ENCODE peak calls at places on chromosomes 1 and 21, in eight cellular contexts. D, Q, V, R, K, S, Z and B are unnamed samples.

GRCh38 chr1:46370214-46370633 is 23.9 kb upstream of the FAAH start:
- DNase-seq in D (no peak), Q (no peak), V (no peak), R (no peak), K (no peak), S (no peak), Z (no peak), B (no peak)

GRCh38 chr1:99969260-99969728 is 502 bp upstream of the SLC35A3 start:
- DNase-seq in D (no peak), Q (no peak), V (no peak), R (no peak), K (no peak), S (no peak), Z (peak; percentile 11), B (no peak)

GRCh38 chr1:204842892-204843291 is 27.8 kb upstream of the NFASC start:
- DNase-seq in D (no peak), Q (no peak), V (no peak), R (no peak), K (peak; percentile 74), S (no peak), Z (peak; percentile 77), B (no peak)

GRCh38 chr1:211518330-211519289 is 26.6 kb upstream of the RD3 start:
- DNase-seq in D (no peak), Q (no peak), V (no peak), R (no peak), K (no peak), S (no peak), Z (no peak), B (no peak)

GRCh38 chr1:203288351-203288894 is 16.9 kb upstream of the BTG2 start:
- DNase-seq in D (no peak), Q (no peak), V (no peak), R (no peak), K (no peak), S (no peak), Z (peak; percentile 46), B (no peak)

GRCh38 chr1:109876617-109877319 is 33.9 kb upstream of the CSF1 start:
- DNase-seq in D (no peak), Q (no peak), V (no peak), R (no peak), K (no peak), S (no peak), Z (peak; percentile 48), B (no peak)

GRCh38 chr1:163583782-163584181 is 262.0 kb downstream of the NUF2 start:
- DNase-seq in D (no peak), Q (no peak), V (no peak), R (no peak), K (no peak), S (no peak), Z (no peak), B (no peak)

GRCh38 chr1:116415699-116416533 is 42.9 kb downstream of the ATP1A1 start:
- DNase-seq in D (no peak), Q (peak; percentile 60), V (peak; percentile 28), R (no peak), K (peak; percentile 15), S (no peak), Z (no peak), B (no peak)

DNA sequence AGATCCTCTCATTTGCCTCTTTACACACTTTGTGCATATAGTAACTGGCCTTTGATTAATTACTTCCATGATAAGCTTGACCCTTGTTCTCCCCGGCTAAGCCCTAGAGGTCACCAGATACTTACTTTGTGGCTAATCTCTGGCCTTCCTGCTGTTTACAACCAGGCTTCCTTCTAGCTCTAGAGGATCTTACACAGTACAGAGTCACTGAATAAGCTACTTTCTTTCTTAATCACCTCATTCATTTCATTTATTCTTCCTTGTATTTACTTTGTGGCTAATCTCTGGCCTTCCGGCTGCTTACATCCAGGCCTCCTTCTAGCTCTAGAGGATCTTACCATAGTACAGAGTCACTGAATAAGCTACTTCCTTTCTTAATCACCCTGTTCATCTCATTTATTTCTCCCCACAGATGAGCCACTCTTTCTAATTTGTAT is 144.3 kb upstream of the C1orf21 start:
- DNase-seq in D (peak; percentile 29), Q (no peak), V (no peak), R (no peak), K (no peak), S (no peak), Z (peak; percentile 38), B (no peak)
- TF ChIP-seq CTCF in D (no peak), Q (peak; percentile 39), V (no peak), R (peak; percentile 30), K (no peak), S (no peak), Z (peak; percentile 37), B (peak; percentile 49)

GRCh38 chr1:223006794-223007193 is 136.3 kb downstream of the TLR5 start:
- DNase-seq in D (no peak), Q (no peak), V (no peak), R (no peak), K (no peak), S (no peak), Z (no peak), B (no peak)

GRCh38 chr1:223003549-223003948 is 139.5 kb downstream of the TLR5 start:
- DNase-seq in D (no peak), Q (no peak), V (no peak), R (no peak), K (no peak), S (no peak), Z (no peak), B (no peak)

GRCh38 chr1:223000549-223001135 is 142.4 kb downstream of the TLR5 start:
- DNase-seq in D (no peak), Q (no peak), V (no peak), R (no peak), K (no peak), S (no peak), Z (peak; percentile 37), B (no peak)

GRCh38 chr1:223007250-223007649 is 135.8 kb downstream of the TLR5 start:
- DNase-seq in D (no peak), Q (no peak), V (no peak), R (no peak), K (no peak), S (no peak), Z (no peak), B (no peak)

DNA sequence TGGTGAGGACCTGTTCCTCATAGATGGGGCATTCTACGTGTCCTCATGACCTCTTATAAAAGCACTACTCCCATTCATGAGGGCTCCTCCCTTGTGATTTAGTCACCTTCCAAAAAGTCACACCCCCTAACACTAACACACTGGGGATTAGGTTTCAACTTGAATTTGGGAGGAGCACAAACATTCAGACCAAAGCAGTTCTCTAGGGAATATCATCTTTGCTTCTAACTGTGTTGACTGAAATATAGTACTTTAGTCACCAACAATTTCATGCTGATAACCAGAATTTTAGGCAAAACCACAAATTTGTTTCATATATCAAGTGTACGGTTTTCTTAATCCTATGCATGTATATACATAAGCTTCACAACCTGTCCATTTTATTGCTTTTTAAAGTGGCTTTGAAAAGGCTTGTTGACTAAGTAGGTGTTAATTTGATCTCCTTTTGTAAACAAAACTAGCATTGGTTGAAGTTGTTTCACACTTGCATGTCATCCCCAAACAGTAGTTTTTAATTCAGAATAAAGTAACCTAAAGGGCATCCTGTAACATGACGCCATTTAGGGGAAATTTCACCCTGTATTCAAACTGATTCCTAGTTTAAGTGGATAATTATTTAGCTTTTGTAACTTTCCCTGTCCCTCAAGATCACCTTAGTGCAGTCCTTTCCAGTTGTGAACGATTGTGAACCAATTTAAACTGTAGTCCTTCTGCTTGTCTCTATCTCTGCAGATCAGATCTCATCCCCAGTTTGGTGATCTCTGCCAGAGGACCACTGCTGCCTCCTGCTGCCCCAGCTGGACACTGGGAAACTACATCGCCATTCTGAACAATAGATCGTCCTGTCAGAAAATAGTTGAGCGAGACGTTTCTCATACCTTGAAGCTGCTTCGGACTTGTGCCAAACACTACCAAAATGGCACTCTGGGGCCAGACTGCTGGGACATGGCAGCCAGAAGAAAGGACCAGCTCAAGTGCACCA is 141.1 kb downstream of the TLR5 start:
- DNase-seq in D (no peak), Q (no peak), V (no peak), R (no peak), K (no peak), S (no peak), Z (no peak), B (no peak)
- TF ChIP-seq CTCF in D (peak; percentile 31), Q (peak; percentile 51), V (no peak), R (peak; percentile 3), K (no peak), S (no peak), Z (no peak), B (no peak)

GRCh38 chr21:41957991-41958766 is 4.4 kb upstream of the C2CD2 start:
- DNase-seq in D (peak; percentile 55), Q (no peak), V (no peak), R (peak; percentile 79), K (peak; percentile 51), S (no peak), Z (peak; percentile 63), B (no peak)

GRCh38 chr21:41954654-41955499 is 1.1 kb upstream of the C2CD2 start:
- DNase-seq in D (no peak), Q (no peak), V (no peak), R (no peak), K (no peak), S (no peak), Z (no peak), B (no peak)

GRCh38 chr21:41958886-41959563 is 5.2 kb upstream of the C2CD2 start:
- DNase-seq in D (no peak), Q (no peak), V (no peak), R (no peak), K (no peak), S (no peak), Z (no peak), B (no peak)

GRCh38 chr21:41955516-41955915 is 1.7 kb upstream of the C2CD2 start:
- DNase-seq in D (no peak), Q (no peak), V (no peak), R (no peak), K (no peak), S (no peak), Z (no peak), B (no peak)

GRCh38 chr21:41956926-41957729 is 3.3 kb upstream of the C2CD2 start:
- DNase-seq in D (peak; percentile 59), Q (no peak), V (no peak), R (no peak), K (no peak), S (no peak), Z (no peak), B (no peak)
- TF ChIP-seq CTCF in D (no peak), Q (peak; percentile 6), V (no peak), R (no peak), K (no peak), S (no peak), Z (no peak), B (no peak)

GRCh38 chr1:244865028-244865371 is 657 bp upstream of the HNRNPU start:
- DNase-seq in D (no peak), Q (peak; percentile 38), V (peak; percentile 34), R (no peak), K (peak; percentile 59), S (no peak), Z (peak; percentile 39), B (no peak)

GRCh38 chr1:244863491-244864252 is 671 bp downstream of the HNRNPU start:
- DNase-seq in D (no peak), Q (peak; percentile 30), V (no peak), R (no peak), K (peak; percentile 35), S (no peak), Z (no peak), B (no peak)

GRCh38 chr1:244862699-244863490 is 1.4 kb downstream of the HNRNPU start:
- DNase-seq in D (peak; percentile 52), Q (peak; percentile 96), V (peak; percentile 92), R (peak; percentile 98), K (peak; percentile 98), S (peak; percentile 98), Z (peak; percentile 98), B (peak; percentile 29)

GRCh38 chr1:244865820-244866219 is 1.5 kb upstream of the HNRNPU start:
- DNase-seq in D (no peak), Q (no peak), V (no peak), R (no peak), K (no peak), S (no peak), Z (no peak), B (no peak)

DNA sequence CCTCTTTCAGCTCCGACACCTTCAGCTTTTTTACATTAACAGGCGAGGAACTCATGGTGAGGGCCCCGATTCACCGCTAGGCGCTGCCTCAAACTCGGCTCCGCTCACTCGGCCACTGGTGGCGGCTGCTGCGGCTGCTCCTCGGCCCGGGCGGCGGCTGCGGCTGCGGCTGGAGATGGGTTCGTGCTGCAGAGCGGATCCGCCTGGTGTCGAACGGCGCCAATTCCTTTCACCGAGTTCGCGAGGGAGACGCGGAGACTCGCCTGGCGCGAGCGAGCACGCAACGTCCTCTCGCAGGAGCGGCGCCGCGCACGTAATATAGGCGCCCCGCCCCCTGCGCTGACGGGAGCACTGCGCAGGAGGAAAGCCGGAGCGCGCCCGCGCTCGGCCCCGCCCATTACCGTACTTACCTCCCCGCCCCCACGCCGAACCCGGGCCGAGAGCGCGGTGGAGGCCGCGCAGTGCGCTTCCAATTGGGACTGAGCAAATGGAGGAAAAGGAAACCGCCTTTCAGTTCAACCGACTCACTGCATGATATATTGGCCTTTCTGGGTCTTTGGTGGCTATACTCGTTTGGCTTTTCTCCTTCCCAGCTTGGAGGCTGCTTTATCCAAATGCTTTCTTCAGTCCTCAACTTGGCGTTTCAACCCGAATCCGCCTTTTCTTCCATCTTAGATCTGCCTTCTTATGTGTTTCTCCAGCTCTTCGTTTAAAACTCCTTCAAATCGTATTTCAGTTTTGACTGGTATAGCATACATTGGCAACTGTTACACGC is at the start of gene HNRNPU:
- DNase-seq in D (peak; percentile 73), Q (peak; percentile 93), V (peak; percentile 97), R (peak; percentile 95), K (peak; percentile 96), S (peak; percentile 98), Z (peak; percentile 100), B (peak; percentile 41)
- TF ChIP-seq CTCF in D (peak; percentile 30), Q (peak; percentile 48), V (no peak), R (peak; percentile 30), K (no peak), S (no peak), Z (peak; percentile 24), B (no peak)